ENCODE peak calls at places on chromosomes 6 and 20, in seven cellular contexts. N is BE2C, H is cardiac muscle cell, V is Peyer's patch, P is epithelial cell of esophagus, G is coronary artery, Q is uterus. K is an unnamed sample.

GRCh38 chr6:160068346-160068745 is 53.3 kb upstream of the SLC22A1 start:
- DNase-seq in N (no peak), H (no peak), V (no peak), P (no peak), G (no peak), Q (no peak), K (no peak)

GRCh38 chr20:7627734-7628663 is 312.3 kb downstream of the HAO1 start:
- DNase-seq in N (no peak), H (peak; percentile 69), V (no peak), P (peak; percentile 79), G (no peak), Q (no peak), K (no peak)

GRCh38 chr6:16409531-16410441 is 171.4 kb downstream of the GMPR start:
- DNase-seq in N (peak; percentile 63), H (peak; percentile 67), V (peak; percentile 67), P (peak; percentile 72), G (peak; percentile 81), Q (peak; percentile 70), K (peak; percentile 47)

GRCh38 chr6:24469829-24470228 is 19.5 kb downstream of the GPLD1 start:
- DNase-seq in N (no peak), H (no peak), V (no peak), P (no peak), G (no peak), Q (no peak), K (no peak)

GRCh38 chr20:64049060-64049886 is at the start of gene SOX18:
- DNase-seq in N (peak; percentile 71), H (peak; percentile 56), V (no peak), P (peak; percentile 53), G (no peak), Q (no peak), K (no peak)

GRCh38 chr6:95280690-95281273 is 296.6 kb upstream of the MANEA start:
- DNase-seq in N (peak; percentile 45), H (peak; percentile 62), V (no peak), P (peak; percentile 57), G (no peak), Q (no peak), K (no peak)

GRCh38 chr20:18613553-18613952 is 25.7 kb downstream of the DTD1 start:
- DNase-seq in N (no peak), H (no peak), V (no peak), P (peak; percentile 97), G (no peak), Q (no peak), K (no peak)

GRCh38 chr6:63565058-63565726 is 7.1 kb upstream of the LOC128125822 start:
- DNase-seq in N (no peak), H (no peak), V (no peak), P (peak; percentile 79), G (no peak), Q (no peak), K (no peak)

GRCh38 chr6:56199956-56200355 is 47.4 kb downstream of the COL21A1 start:
- DNase-seq in N (no peak), H (no peak), V (no peak), P (peak; percentile 63), G (no peak), Q (no peak), K (no peak)

GRCh38 chr6:12174878-12175277 is 115.3 kb upstream of the EDN1 start:
- DNase-seq in N (no peak), H (no peak), V (no peak), P (peak; percentile 73), G (no peak), Q (no peak), K (no peak)

GRCh38 chr6:143746202-143747119 is 68.7 kb downstream of the PHACTR2 start:
- DNase-seq in N (no peak), H (no peak), V (no peak), P (no peak), G (no peak), Q (no peak), K (no peak)

GRCh38 chr6:75409928-75410327 is 83.7 kb downstream of the FILIP1 start:
- DNase-seq in N (no peak), H (no peak), V (no peak), P (no peak), G (no peak), Q (no peak), K (no peak)

GRCh38 chr6:102619585-102619984 is 1226.1 kb downstream of the GRIK2 start:
- DNase-seq in N (peak; percentile 14), H (peak; percentile 9), V (no peak), P (peak; percentile 35), G (no peak), Q (no peak), K (no peak)

GRCh38 chr6:160534050-160534696 is 129.9 kb downstream of the LPA start:
- DNase-seq in N (peak; percentile 61), H (peak; percentile 65), V (peak; percentile 58), P (peak; percentile 39), G (no peak), Q (peak; percentile 60), K (peak; percentile 39)

GRCh38 chr20:50216543-50217206 is 26.0 kb downstream of the CEBPB start:
- DNase-seq in N (peak; percentile 39), H (no peak), V (no peak), P (no peak), G (no peak), Q (no peak), K (no peak)

GRCh38 chr6:110628330-110628729 is 151.9 kb upstream of the SLC22A16 start:
- DNase-seq in N (no peak), H (peak; percentile 50), V (no peak), P (peak; percentile 71), G (no peak), Q (no peak), K (no peak)

GRCh38 chr6:6277418-6277817 is 43.0 kb downstream of the F13A1 start:
- DNase-seq in N (no peak), H (no peak), V (no peak), P (peak; percentile 73), G (no peak), Q (no peak), K (no peak)

GRCh38 chr6:40506956-40507355 is 80.2 kb downstream of the LRFN2 start:
- DNase-seq in N (no peak), H (no peak), V (no peak), P (no peak), G (no peak), Q (no peak), K (no peak)

GRCh38 chr20:10673176-10673830 is 496 bp downstream of the JAG1 start:
- DNase-seq in N (peak; percentile 34), H (peak; percentile 58), V (no peak), P (no peak), G (no peak), Q (peak; percentile 40), K (peak; percentile 27)

GRCh38 chr20:11389188-11389587 is 528.5 kb upstream of the BTBD3 start:
- DNase-seq in N (no peak), H (no peak), V (no peak), P (peak; percentile 88), G (no peak), Q (no peak), K (no peak)

GRCh38 chr6:169238766-169239165 is 14.9 kb downstream of the THBS2 start:
- DNase-seq in N (no peak), H (no peak), V (no peak), P (no peak), G (no peak), Q (no peak), K (no peak)

GRCh38 chr6:30922447-30922852 is 8.4 kb downstream of the VARS2 start:
- DNase-seq in N (no peak), H (no peak), V (no peak), P (peak; percentile 53), G (no peak), Q (no peak), K (no peak)

DNA sequence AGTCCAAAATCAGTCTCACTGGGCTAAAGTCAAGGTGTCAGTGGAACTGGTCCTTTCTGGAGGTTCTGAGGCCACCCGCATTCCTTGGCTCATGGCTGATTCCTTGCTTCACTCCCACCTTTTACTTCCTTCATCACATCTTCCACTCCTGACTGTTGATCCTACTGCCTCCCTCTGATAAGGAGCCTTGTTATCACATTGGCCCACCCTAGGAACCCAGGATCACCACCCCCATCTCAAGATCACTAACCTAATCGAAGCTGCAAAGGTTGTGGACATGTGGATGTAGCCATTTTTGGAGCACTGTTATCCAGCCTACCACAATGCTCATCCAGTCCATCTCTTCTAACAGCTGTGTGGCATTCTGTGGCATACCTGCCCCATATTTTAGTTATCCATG is 87.2 kb downstream of the TNFAIP3 start:
- DNase-seq in N (no peak), H (no peak), V (no peak), P (no peak), G (no peak), Q (no peak), K (no peak)
- H3K4me3 ChIP-seq in N (no peak overlapping the region), H (no peak overlapping the region), V (no peak overlapping the region), P (no peak overlapping the region), G (no peak overlapping the region), Q (no peak overlapping the region), K (no peak overlapping the region)

GRCh38 chr6:4128072-4128471 is 7.3 kb downstream of the ECI2 start:
- DNase-seq in N (no peak), H (peak; percentile 21), V (no peak), P (no peak), G (no peak), Q (no peak), K (no peak)
- H3K4me3 ChIP-seq in N (no peak overlapping the region), H (no peak overlapping the region), V (no peak overlapping the region), P (no peak overlapping the region), G (no peak overlapping the region), Q (no peak overlapping the region), K (no peak overlapping the region)

GRCh38 chr6:1310628-1311399 is 1.1 kb upstream of the FOXQ1 start:
- DNase-seq in N (no peak), H (no peak), V (no peak), P (peak; percentile 67), G (no peak), Q (no peak), K (no peak)
- H3K4me3 ChIP-seq in N (no peak overlapping the region), H (peak overlapping the region; percentile 29), V (no peak overlapping the region), P (peak overlapping the region; percentile 52), G (peak overlapping the region; percentile 69), Q (no peak overlapping the region), K (peak overlapping the region; percentile 63)

GRCh38 chr6:18861182-18861581 is 474.0 kb downstream of the RNF144B start:
- DNase-seq in N (no peak), H (no peak), V (no peak), P (peak; percentile 83), G (no peak), Q (no peak), K (no peak)
- H3K4me3 ChIP-seq in N (no peak overlapping the region), H (no peak overlapping the region), V (no peak overlapping the region), P (no peak overlapping the region), G (no peak overlapping the region), Q (no peak overlapping the region), K (no peak overlapping the region)

GRCh38 chr6:125104425-125104824 is 49.1 kb upstream of the TPD52L1 start:
- DNase-seq in N (no peak), H (peak; percentile 47), V (no peak), P (peak; percentile 73), G (no peak), Q (no peak), K (no peak)
- H3K4me3 ChIP-seq in N (no peak overlapping the region), H (no peak overlapping the region), V (no peak overlapping the region), P (no peak overlapping the region), G (no peak overlapping the region), Q (no peak overlapping the region), K (no peak overlapping the region)

K was measured in psoas muscle.